ENCODE peak calls at places on chromosomes 2 and 18, in four cellular contexts. L, T, Q and D are unnamed samples.

GRCh38 chr18:78721281-78721949 is 258.2 kb upstream of the SALL3 start:
- DNase-seq in Q (no peak), L (no peak), T (no peak), D (no peak)

GRCh38 chr2:219570194-219570923 is 980 bp downstream of the OBSL1 start:
- DNase-seq in L (no peak), T (peak), Q (no peak), D (peak)

GRCh38 chr2:141137121-141137693 is 993.6 kb downstream of the LRP1B start:
- DNase-seq in Q (no peak), L (no peak), T (no peak), D (no peak)

GRCh38 chr2:7424481-7424880 is 507.3 kb downstream of the RNF144A start:
- DNase-seq in Q (no peak), L (no peak), T (no peak), D (no peak)

GRCh38 chr2:129609224-129609623 is 370.2 kb upstream of the RAB6C start:
- DNase-seq in T (no peak), L (no peak), Q (no peak), D (no peak)

GRCh38 chr2:94871226-94872087 is at the start of gene TEKT4:
- DNase-seq in T (no peak), Q (no peak), L (no peak), D (no peak)

GRCh38 chr2:178855151-178855550 is 47.9 kb upstream of the TTN start:
- DNase-seq in L (no peak), T (no peak), Q (no peak), D (no peak)

GRCh38 chr2:229714736-229715541 is 584 bp upstream of the DNER start:
- DNase-seq in Q (no peak), L (peak), T (peak), D (peak)

GRCh38 chr2:209536363-209536762 is 112.5 kb downstream of the MAP2 start:
- DNase-seq in L (no peak), Q (no peak), T (no peak), D (no peak)

GRCh38 chr2:174059178-174059874 is 94.2 kb upstream of the SP3 start:
- DNase-seq in Q (no peak), L (no peak), T (no peak), D (no peak)